ENCODE peak calls at places on chromosomes 7 and 10, in four cellular contexts. One of them, this sample, is unnamed.

GRCh38 chr10:79491171-79491835 is 21.0 kb upstream of the EIF5AL1 start:
- DNase-seq in HepG2: peak
- DNase-seq in K562: peak
- DNase-seq in WTC11: no peak
- DNase-seq in this sample: no peak

GRCh38 chr7:131540491-131541162 is 15.8 kb downstream of the PODXL start:
- DNase-seq in K562: no peak
- DNase-seq in HepG2: peak
- DNase-seq in WTC11: no peak
- DNase-seq in this sample: no peak

GRCh38 chr7:142323706-142324105 is 65.8 kb upstream of the PRSS58 start:
- DNase-seq in WTC11: peak
- DNase-seq in K562: peak
- DNase-seq in HepG2: peak
- DNase-seq in this sample: no peak

GRCh38 chr10:78804356-78805032 is 264.3 kb upstream of the ZMIZ1 start:
- DNase-seq in K562: no peak
- DNase-seq in WTC11: no peak
- DNase-seq in HepG2: no peak
- DNase-seq in this sample: no peak

GRCh38 chr7:15685358-15686181 is 913 bp downstream of the MEOX2 start:
- DNase-seq in K562: no peak
- DNase-seq in WTC11: peak
- DNase-seq in HepG2: no peak
- DNase-seq in this sample: no peak

GRCh38 chr7:34281260-34281659 is 375.9 kb downstream of the BMPER start:
- DNase-seq in HepG2: peak
- DNase-seq in K562: peak
- DNase-seq in WTC11: no peak
- DNase-seq in this sample: no peak

GRCh38 chr7:44315504-44315903 is 9.9 kb downstream of the CAMK2B start:
- DNase-seq in WTC11: no peak
- DNase-seq in HepG2: no peak
- DNase-seq in K562: no peak
- DNase-seq in this sample: no peak

GRCh38 chr10:122269097-122269687 is 1.9 kb upstream of the BTBD16 start:
- DNase-seq in HepG2: no peak
- DNase-seq in WTC11: no peak
- DNase-seq in K562: no peak
- DNase-seq in this sample: no peak

GRCh38 chr7:31028417-31028988 is 23.6 kb upstream of the ADCYAP1R1 start:
- DNase-seq in WTC11: no peak
- DNase-seq in K562: no peak
- DNase-seq in HepG2: no peak
- DNase-seq in this sample: no peak

GRCh38 chr7:107037866-107038598 is 6.5 kb upstream of the PRKAR2B start:
- DNase-seq in WTC11: no peak
- DNase-seq in K562: peak
- DNase-seq in HepG2: no peak
- DNase-seq in this sample: no peak

GRCh38 chr10:1054684-1055083 is 1.5 kb upstream of the WDR37 start:
- DNase-seq in WTC11: no peak
- DNase-seq in HepG2: no peak
- DNase-seq in K562: no peak
- DNase-seq in this sample: no peak

GRCh38 chr7:24979470-24979862 is 512 bp downstream of the OSBPL3 start:
- DNase-seq in HepG2: peak
- DNase-seq in WTC11: peak
- DNase-seq in K562: peak
- DNase-seq in this sample: no peak
- TF ChIP-seq NR2C2 in HepG2: peak
- TF ChIP-seq NR2C2 in WTC11: no peak
- TF ChIP-seq NR2C2 in K562: no peak
- TF ChIP-seq NR2C2 in this sample: no peak

GRCh38 chr7:157516311-157516710 is 179.5 kb downstream of the DNAJB6 start:
- DNase-seq in HepG2: no peak
- DNase-seq in K562: no peak
- DNase-seq in WTC11: no peak
- DNase-seq in this sample: no peak

GRCh38 chr7:157519246-157519645 is 182.4 kb downstream of the DNAJB6 start:
- DNase-seq in HepG2: no peak
- DNase-seq in K562: no peak
- DNase-seq in WTC11: no peak
- DNase-seq in this sample: no peak

GRCh38 chr7:157516911-157517781 is 180.3 kb downstream of the DNAJB6 start:
- DNase-seq in HepG2: no peak
- DNase-seq in K562: no peak
- DNase-seq in WTC11: no peak
- DNase-seq in this sample: no peak

GRCh38 chr7:157518514-157519175 is 181.8 kb downstream of the DNAJB6 start:
- DNase-seq in WTC11: no peak
- DNase-seq in K562: no peak
- DNase-seq in HepG2: no peak
- DNase-seq in this sample: no peak

DNA sequence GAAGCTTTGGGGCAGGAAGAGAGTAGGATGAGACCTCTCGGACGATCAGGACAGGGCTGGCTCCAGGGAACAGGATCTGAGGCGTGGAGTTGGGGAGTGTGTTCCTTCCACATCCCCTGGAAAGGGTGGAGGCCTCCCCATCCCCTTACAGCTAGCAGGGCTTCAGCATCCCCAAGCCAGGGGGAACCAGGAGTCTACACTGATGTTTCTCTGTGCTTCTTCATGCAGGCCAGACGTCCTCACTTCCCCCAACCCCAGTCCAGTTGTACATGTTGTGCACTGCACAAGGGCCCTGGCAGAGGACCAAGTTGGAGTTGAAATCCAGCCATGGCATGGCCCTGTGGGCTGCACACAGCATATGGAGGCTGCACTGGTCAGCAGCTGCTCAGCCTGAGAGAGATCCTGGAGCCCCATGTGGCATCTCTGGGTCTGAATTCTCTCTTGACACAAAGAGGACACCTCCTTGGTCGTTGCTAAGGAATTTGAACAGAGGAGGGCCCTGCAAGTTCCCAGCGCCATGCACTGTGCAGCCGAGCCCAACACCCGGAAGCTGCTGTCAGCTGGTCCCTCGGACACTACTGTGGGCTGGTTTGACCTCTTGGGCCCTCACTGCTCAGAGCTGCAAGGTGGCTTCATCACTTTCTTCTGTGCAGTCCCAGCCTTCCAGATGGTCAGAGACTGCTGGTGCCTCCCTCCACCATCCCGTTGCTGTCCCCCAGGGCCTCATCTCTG is 181.1 kb downstream of the DNAJB6 start:
- DNase-seq in WTC11: no peak
- DNase-seq in K562: no peak
- DNase-seq in HepG2: no peak
- DNase-seq in this sample: no peak
- TF ChIP-seq NR2C2 in WTC11: no peak
- TF ChIP-seq NR2C2 in K562: no peak
- TF ChIP-seq NR2C2 in HepG2: no peak
- TF ChIP-seq NR2C2 in this sample: no peak

DNA sequence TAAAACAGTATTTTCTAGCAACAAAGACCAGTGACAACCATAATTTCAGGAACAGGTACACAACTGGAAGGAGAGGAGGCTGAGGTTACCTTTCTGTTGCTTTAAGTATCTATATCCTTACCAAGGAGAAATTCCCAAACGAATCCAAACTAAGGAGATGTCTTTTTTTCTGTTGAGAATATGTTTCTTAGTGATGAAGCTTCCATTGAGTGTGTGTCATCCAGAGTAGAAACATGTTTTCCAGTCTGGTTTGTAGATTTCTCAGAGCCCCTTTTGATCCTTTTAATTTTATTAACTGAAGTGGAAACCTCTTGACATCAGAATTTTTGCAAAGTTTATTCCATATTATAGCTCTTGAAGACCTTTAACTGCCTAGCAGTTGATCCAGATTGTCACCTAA is 207.1 kb upstream of the FERD3L start:
- DNase-seq in K562: no peak
- DNase-seq in HepG2: no peak
- DNase-seq in WTC11: no peak
- DNase-seq in this sample: no peak
- TF ChIP-seq NR2C2 in K562: no peak
- TF ChIP-seq NR2C2 in HepG2: no peak
- TF ChIP-seq NR2C2 in WTC11: no peak
- TF ChIP-seq NR2C2 in this sample: no peak

DNA sequence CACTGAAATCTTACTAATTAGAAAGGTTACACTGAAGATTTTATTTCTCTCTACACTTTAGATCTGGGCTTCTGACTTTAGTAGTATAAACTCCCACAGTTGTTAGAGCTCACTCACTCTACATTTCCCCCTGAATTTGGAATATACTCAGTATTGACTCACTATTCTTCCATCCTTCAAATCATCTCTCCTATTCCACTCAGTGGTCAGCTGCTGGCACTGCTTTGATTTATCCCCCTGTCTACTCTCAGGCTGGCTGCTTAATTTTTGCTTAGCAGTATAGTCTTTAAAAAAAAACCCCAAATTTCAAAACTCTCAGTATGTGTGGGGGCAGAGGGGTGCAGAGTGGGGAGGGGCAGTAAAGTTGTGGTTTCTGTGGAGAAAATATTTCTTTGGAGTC is 68.9 kb downstream of the CDK6 start:
- DNase-seq in K562: no peak
- DNase-seq in HepG2: no peak
- DNase-seq in WTC11: no peak
- DNase-seq in this sample: no peak
- TF ChIP-seq NR2C2 in K562: no peak
- TF ChIP-seq NR2C2 in HepG2: no peak
- TF ChIP-seq NR2C2 in WTC11: no peak
- TF ChIP-seq NR2C2 in this sample: no peak

GRCh38 chr10:87605656-87606308 is 53.9 kb upstream of the PAPSS2 start:
- DNase-seq in WTC11: no peak
- DNase-seq in K562: no peak
- DNase-seq in HepG2: no peak
- DNase-seq in this sample: no peak
- TF ChIP-seq NR2C2 in WTC11: no peak
- TF ChIP-seq NR2C2 in K562: no peak
- TF ChIP-seq NR2C2 in HepG2: no peak
- TF ChIP-seq NR2C2 in this sample: no peak

GRCh38 chr10:89091501-89091900 is 100.9 kb downstream of the FAS start:
- DNase-seq in WTC11: no peak
- DNase-seq in HepG2: no peak
- DNase-seq in K562: no peak
- DNase-seq in this sample: no peak
- TF ChIP-seq NR2C2 in WTC11: no peak
- TF ChIP-seq NR2C2 in HepG2: no peak
- TF ChIP-seq NR2C2 in K562: no peak
- TF ChIP-seq NR2C2 in this sample: no peak

DNA sequence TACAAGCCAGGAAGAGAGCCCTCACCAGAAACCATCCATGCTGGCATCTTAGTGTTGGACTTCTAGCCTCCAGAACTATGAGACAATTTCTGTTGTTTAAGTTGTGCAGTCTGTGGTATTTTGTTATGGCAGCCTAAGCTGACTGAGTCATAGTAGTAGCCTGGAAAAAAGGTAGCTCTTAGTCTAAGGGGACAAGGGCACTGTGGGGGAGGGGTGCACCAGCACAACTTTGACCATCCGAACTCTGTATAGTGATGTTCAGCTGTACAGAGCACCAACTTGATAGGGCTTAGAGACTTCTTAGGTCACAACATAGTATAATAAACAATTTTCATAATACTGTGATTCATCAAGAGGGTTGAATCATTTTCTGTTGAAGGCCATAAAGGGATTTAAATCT is 14.3 kb downstream of the EIF4EBP2 start:
- DNase-seq in WTC11: no peak
- DNase-seq in K562: no peak
- DNase-seq in HepG2: no peak
- DNase-seq in this sample: no peak
- TF ChIP-seq NR2C2 in WTC11: no peak
- TF ChIP-seq NR2C2 in K562: no peak
- TF ChIP-seq NR2C2 in HepG2: no peak
- TF ChIP-seq NR2C2 in this sample: no peak

This sample was measured in GM12878.